ENCODE peak calls at places on chromosomes 1 and 21, in six cellular contexts. V, J, D, A, Y and S are unnamed samples.

GRCh38 chr1:7893529-7894180 is 40.8 kb upstream of the UTS2 start:
- DNase-seq in A (no peak), D (no peak), J (no peak), V (no peak), Y (no peak), S (no peak)

GRCh38 chr1:161706483-161707347 is at the start of gene FCRLA:
- DNase-seq in V (no peak), D (no peak), A (no peak), J (no peak), Y (no peak), S (no peak)

GRCh38 chr1:210598135-210598652 is 269.5 kb downstream of the HHAT start:
- DNase-seq in D (no peak), J (no peak), Y (no peak), V (peak), A (peak), S (peak)

GRCh38 chr1:10794724-10795304 is 1.6 kb downstream of the CASZ1 start:
- DNase-seq in V (no peak), D (peak), Y (no peak), A (no peak), J (no peak), S (peak)

GRCh38 chr1:67814121-67814772 is 19.0 kb downstream of the GNG12 start:
- DNase-seq in J (peak), A (no peak), V (no peak), Y (no peak), D (peak), S (peak)

GRCh38 chr1:42178249-42178648 is 13.7 kb upstream of the GUCA2A start:
- DNase-seq in V (no peak), J (no peak), Y (no peak), A (no peak), D (no peak), S (no peak)

GRCh38 chr1:3135746-3136455 is 66.9 kb downstream of the PRDM16 start:
- DNase-seq in D (peak), J (no peak), V (no peak), Y (no peak), A (no peak), S (no peak)

GRCh38 chr1:245987997-245988392 is 519.1 kb downstream of the SMYD3 start:
- DNase-seq in V (no peak), Y (no peak), A (no peak), J (no peak), D (no peak), S (no peak)

GRCh38 chr1:200888349-200888838 is 6.3 kb upstream of the INAVA start:
- DNase-seq in Y (peak), V (no peak), J (no peak), A (peak), D (no peak), S (no peak)

GRCh38 chr1:235954306-235955283 is 87.9 kb upstream of the LYST start:
- DNase-seq in D (no peak), J (no peak), V (peak), A (peak), Y (peak), S (no peak)

GRCh38 chr1:108816049-108816882 is 40.6 kb downstream of the AKNAD1 start:
- DNase-seq in J (peak), D (peak), Y (no peak), A (peak), V (peak), S (peak)

GRCh38 chr21:23887709-23888303 is 1719.5 kb downstream of the MRPL39 start:
- DNase-seq in D (no peak), A (no peak), J (no peak), V (no peak), Y (peak), S (no peak)

GRCh38 chr1:33057095-33057494 is 20.4 kb upstream of the AK2 start:
- DNase-seq in D (no peak), A (no peak), J (no peak), Y (no peak), V (no peak), S (no peak)

GRCh38 chr1:100347009-100347966 is 5.0 kb upstream of the CDC14A start:
- DNase-seq in A (no peak), J (no peak), D (no peak), V (no peak), Y (no peak), S (peak)

GRCh38 chr1:33080885-33081553 is at the start of gene AZIN2:
- DNase-seq in J (peak), V (peak), D (peak), Y (peak), A (peak), S (peak)

GRCh38 chr21:34073749-34074282 is 438 bp downstream of the MRPS6 start:
- DNase-seq in V (no peak), A (no peak), Y (no peak), J (no peak), D (peak), S (peak)

GRCh38 chr21:45523411-45524101 is 18.7 kb downstream of the SLC19A1 start:
- DNase-seq in Y (no peak), D (no peak), V (no peak), J (no peak), A (peak), S (no peak)

GRCh38 chr21:41316641-41317392 is at the start of gene FAM3B:
- DNase-seq in Y (no peak), J (no peak), A (no peak), V (peak), D (peak), S (no peak)

GRCh38 chr1:175671066-175671465 is 72.3 kb downstream of the TNR start:
- DNase-seq in A (no peak), V (no peak), D (no peak), J (no peak), Y (no peak), S (no peak)

GRCh38 chr1:168243200-168243599 is 17.4 kb downstream of the SFT2D2 start:
- DNase-seq in V (peak), Y (no peak), A (no peak), D (peak), J (peak), S (peak)

GRCh38 chr21:44966135-44967081 is 26.6 kb downstream of the SLX9 start:
- DNase-seq in V (peak), A (peak), J (no peak), Y (no peak), D (peak), S (peak)

GRCh38 chr21:37562920-37563640 is 196.5 kb downstream of the DYRK1A start:
- DNase-seq in D (peak), A (peak), J (no peak), V (peak), Y (no peak), S (no peak)

GRCh38 chr1:113278371-113278770 is 111.9 kb upstream of the MAGI3 start:
- DNase-seq in J (no peak), V (no peak), Y (no peak), D (no peak), A (no peak), S (no peak)

GRCh38 chr1:220841293-220841692 is 38.0 kb upstream of the HLX start:
- DNase-seq in V (no peak), J (no peak), A (no peak), Y (no peak), D (peak), S (no peak)

GRCh38 chr1:171254859-171255258 is 6.6 kb downstream of the FMO1 start:
- DNase-seq in V (no peak), A (no peak), D (no peak), J (no peak), Y (no peak), S (no peak)

GRCh38 chr1:199463521-199464127 is 563.9 kb upstream of the NR5A2 start:
- DNase-seq in D (peak), J (peak), Y (peak), A (no peak), V (peak), S (peak)

GRCh38 chr1:47755368-47755990 is 241.7 kb downstream of the TRABD2B start:
- DNase-seq in D (peak), A (no peak), V (peak), J (no peak), Y (no peak), S (peak)

GRCh38 chr1:41599912-41600311 is 115.4 kb upstream of the EDN2 start:
- DNase-seq in J (no peak), V (no peak), A (no peak), D (no peak), Y (no peak), S (peak)

GRCh38 chr1:170402451-170403311 is 129.3 kb upstream of the GORAB start:
- DNase-seq in J (no peak), A (no peak), V (peak), D (no peak), Y (no peak), S (no peak)

GRCh38 chr1:149881876-149882275 is 17.5 kb upstream of the BOLA1 start:
- DNase-seq in Y (no peak), D (no peak), A (no peak), J (no peak), V (no peak), S (no peak)

GRCh38 chr1:40039245-40039756 is 1.2 kb upstream of the CAP1 start:
- DNase-seq in Y (no peak), A (no peak), D (peak), J (no peak), V (no peak), S (peak)

GRCh38 chr1:15214507-15214906 is 32.5 kb upstream of the FHAD1 start:
- DNase-seq in A (peak), V (no peak), Y (no peak), J (no peak), D (no peak), S (no peak)

GRCh38 chr1:64471218-64471719 is 1.3 kb downstream of the CACHD1 start:
- DNase-seq in D (peak), J (no peak), A (no peak), V (peak), Y (no peak), S (peak)

GRCh38 chr21:33760641-33761103 is 118.4 kb downstream of the ITSN1 start:
- DNase-seq in Y (no peak), V (no peak), D (no peak), J (no peak), A (no peak), S (no peak)

GRCh38 chr1:79353224-79353623 is 346.7 kb upstream of the ADGRL4 start:
- DNase-seq in Y (no peak), A (no peak), J (peak), D (peak), V (peak), S (peak)

GRCh38 chr1:44714944-44715571 is 15.9 kb downstream of the RNU5D-1 start:
- DNase-seq in A (no peak), J (peak), D (peak), V (peak), Y (peak), S (peak)

GRCh38 chr1:36172983-36173382 is 17.0 kb downstream of the MAP7D1 start:
- DNase-seq in V (no peak), Y (no peak), J (no peak), A (no peak), D (no peak), S (peak)